ENCODE peak calls at places on chromosomes 5 and 9, in eight cellular contexts. O is fibroblast of lung, N is MM.1S, L is mammary epithelial cell, T is HCT116, U is GM23248, B is GM23338, G is keratinocyte. W is an unnamed sample.
A peak's percentile ranks its signal among the peaks of the same experiment; 100 is the strongest.

GRCh38 chr9:112570731-112571167 is 84.1 kb downstream of the KIAA1958 start:
- DNase-seq in O (peak; percentile 21), N (no peak), L (no peak), T (no peak), U (no peak), B (no peak), G (no peak), W (peak; percentile 70)

GRCh38 chr9:6272229-6272597 is 56.0 kb upstream of the TPD52L3 start:
- DNase-seq in O (peak; percentile 96), N (no peak), L (peak; percentile 87), T (no peak), U (peak; percentile 94), B (no peak), G (no peak), W (no peak)

GRCh38 chr9:92501671-92502393 is 19.5 kb upstream of the ASPN start:
- DNase-seq in O (peak; percentile 41), N (peak; percentile 43), L (peak; percentile 38), T (peak; percentile 52), U (peak; percentile 77), B (peak; percentile 63), G (peak; percentile 45), W (peak; percentile 30)

GRCh38 chr5:6675784-6676499 is 37.3 kb upstream of the TENT4A start:
- DNase-seq in O (no peak), N (no peak), L (no peak), T (no peak), U (no peak), B (no peak), G (no peak), W (no peak)

GRCh38 chr9:91341749-91342148 is 20.0 kb downstream of the AUH start:
- DNase-seq in O (no peak), N (no peak), L (no peak), T (no peak), U (no peak), B (no peak), G (no peak), W (no peak)

GRCh38 chr9:90037136-90037797 is 432.5 kb downstream of the GADD45G start:
- DNase-seq in O (no peak), N (no peak), L (no peak), T (no peak), U (no peak), B (no peak), G (no peak), W (peak; percentile 3)

GRCh38 chr9:130268521-130269131 is 3.1 kb downstream of the HMCN2 start:
- DNase-seq in O (no peak), N (no peak), L (no peak), T (no peak), U (no peak), B (peak; percentile 76), G (no peak), W (no peak)

GRCh38 chr5:104909803-104910202 is 1347.2 kb upstream of the NUDT12 start:
- DNase-seq in O (no peak), N (no peak), L (no peak), T (no peak), U (no peak), B (no peak), G (no peak), W (no peak)

GRCh38 chr5:89374144-89374784 is 491.3 kb upstream of the MEF2C start:
- DNase-seq in O (no peak), N (peak; percentile 58), L (no peak), T (no peak), U (no peak), B (no peak), G (no peak), W (no peak)

GRCh38 chr5:63439537-63439936 is 522.7 kb downstream of the HTR1A start:
- DNase-seq in O (no peak), N (no peak), L (no peak), T (no peak), U (no peak), B (peak; percentile 36), G (no peak), W (no peak)

GRCh38 chr5:55407059-55407684 is 99.4 kb downstream of the MTREX start:
- DNase-seq in O (peak; percentile 78), N (peak; percentile 21), L (peak; percentile 23), T (peak; percentile 22), U (peak; percentile 76), B (peak; percentile 62), G (no peak), W (peak; percentile 40)

GRCh38 chr9:3908731-3909130 is 382.9 kb upstream of the RFX3 start:
- DNase-seq in O (no peak), N (no peak), L (peak; percentile 37), T (no peak), U (peak; percentile 36), B (no peak), G (no peak), W (no peak)

GRCh38 chr9:13274901-13275641 is 4.4 kb downstream of the MPDZ start:
- DNase-seq in O (peak; percentile 38), N (no peak), L (no peak), T (no peak), U (peak; percentile 73), B (peak; percentile 21), G (no peak), W (peak; percentile 35)

GRCh38 chr5:130126748-130127147 is 222.5 kb downstream of the CHSY3 start:
- DNase-seq in O (no peak), N (no peak), L (no peak), T (no peak), U (no peak), B (no peak), G (no peak), W (no peak)

GRCh38 chr5:178428341-178429155 is 161.6 kb downstream of the COL23A1 start:
- DNase-seq in O (no peak), N (no peak), L (no peak), T (no peak), U (no peak), B (no peak), G (no peak), W (no peak)

GRCh38 chr9:122125891-122126331 is 32.8 kb upstream of the TTLL11 start:
- DNase-seq in O (no peak), N (no peak), L (peak; percentile 68), T (no peak), U (peak; percentile 52), B (no peak), G (peak; percentile 38), W (no peak)

GRCh38 chr5:172235132-172235780 is 41.3 kb downstream of the EFCAB9 start:
- DNase-seq in O (peak; percentile 5), N (peak; percentile 9), L (no peak), T (no peak), U (peak; percentile 13), B (no peak), G (no peak), W (no peak)

GRCh38 chr9:99445377-99445891 is 223.4 kb downstream of the SEC61B start:
- DNase-seq in O (peak; percentile 79), N (no peak), L (peak; percentile 85), T (no peak), U (peak; percentile 98), B (no peak), G (peak; percentile 60), W (no peak)

GRCh38 chr9:86843182-86843581 is 104.1 kb downstream of the GAS1 start:
- DNase-seq in O (peak; percentile 19), N (no peak), L (peak; percentile 14), T (no peak), U (no peak), B (no peak), G (no peak), W (no peak)

GRCh38 chr9:108569624-108570023 is 286.2 kb downstream of the ACTL7B start:
- DNase-seq in O (peak; percentile 56), N (no peak), L (peak; percentile 92), T (no peak), U (peak; percentile 92), B (no peak), G (peak; percentile 77), W (no peak)

GRCh38 chr5:151092750-151093149 is 11.9 kb upstream of the TNIP1 start:
- DNase-seq in O (peak; percentile 72), N (no peak), L (peak; percentile 90), T (no peak), U (peak; percentile 92), B (no peak), G (no peak), W (no peak)

DNA sequence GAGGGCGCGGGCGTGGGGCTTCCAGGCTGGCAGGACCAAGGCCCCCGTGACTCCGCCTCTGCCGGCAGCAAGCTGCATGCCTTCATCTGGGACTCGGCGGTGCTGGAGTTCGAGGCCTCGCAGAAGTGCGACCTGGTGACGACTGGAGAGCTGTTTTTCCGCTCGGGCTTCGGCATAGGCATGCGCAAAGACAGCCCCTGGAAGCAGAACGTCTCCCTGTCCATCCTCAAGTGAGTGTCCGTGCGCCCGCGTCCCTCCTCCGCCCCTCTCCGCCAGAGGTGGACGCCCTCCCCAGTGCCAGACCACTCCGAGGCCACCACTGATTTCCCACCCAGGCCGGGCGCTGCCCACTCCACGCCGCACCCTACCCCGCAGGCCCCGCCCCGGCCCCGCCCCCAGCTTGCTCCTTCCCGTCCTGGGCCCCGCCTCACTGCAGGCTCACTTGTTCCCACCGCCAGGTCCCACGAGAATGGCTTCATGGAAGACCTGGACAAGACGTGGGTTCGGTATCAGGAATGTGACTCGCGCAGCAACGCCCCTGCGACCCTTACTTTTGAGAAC is 6.7 kb downstream of the LRRC26 start:
- DNase-seq in O (no peak), N (no peak), L (no peak), T (peak; percentile 57), U (peak; percentile 53), B (peak; percentile 74), G (no peak), W (peak; percentile 76)
- TF ChIP-seq EZH2 in O (peak; percentile 66), N (no peak), L (no peak), T (no peak), U (no peak), B (no peak), G (no peak), W (no peak)

GRCh38 chr9:22683393-22684075 is 236.9 kb downstream of the DMRTA1 start:
- DNase-seq in O (peak; percentile 77), N (peak; percentile 65), L (peak; percentile 75), T (no peak), U (peak; percentile 93), B (no peak), G (no peak), W (no peak)

GRCh38 chr9:22682536-22683392 is 236.1 kb downstream of the DMRTA1 start:
- DNase-seq in O (peak; percentile 91), N (peak; percentile 14), L (peak; percentile 62), T (no peak), U (peak; percentile 91), B (no peak), G (no peak), W (no peak)
- H3K4me3 ChIP-seq in O (no peak overlapping the region), N (peak overlapping the region; percentile 42), L (no peak overlapping the region), T (no peak overlapping the region), U (peak overlapping the region; percentile 47), B (no peak overlapping the region), G (no peak overlapping the region), W (no peak overlapping the region)

GRCh38 chr5:181221792-181222629 is 1.1 kb upstream of the TRIM41 start:
- DNase-seq in O (peak; percentile 93), N (peak; percentile 92), L (peak; percentile 95), T (peak; percentile 93), U (peak; percentile 97), B (peak; percentile 92), G (peak; percentile 94), W (peak; percentile 97)
- TF ChIP-seq EZH2 in O (no peak), N (no peak), L (no peak), T (no peak), U (no peak), B (no peak), G (no peak), W (no peak)

DNA sequence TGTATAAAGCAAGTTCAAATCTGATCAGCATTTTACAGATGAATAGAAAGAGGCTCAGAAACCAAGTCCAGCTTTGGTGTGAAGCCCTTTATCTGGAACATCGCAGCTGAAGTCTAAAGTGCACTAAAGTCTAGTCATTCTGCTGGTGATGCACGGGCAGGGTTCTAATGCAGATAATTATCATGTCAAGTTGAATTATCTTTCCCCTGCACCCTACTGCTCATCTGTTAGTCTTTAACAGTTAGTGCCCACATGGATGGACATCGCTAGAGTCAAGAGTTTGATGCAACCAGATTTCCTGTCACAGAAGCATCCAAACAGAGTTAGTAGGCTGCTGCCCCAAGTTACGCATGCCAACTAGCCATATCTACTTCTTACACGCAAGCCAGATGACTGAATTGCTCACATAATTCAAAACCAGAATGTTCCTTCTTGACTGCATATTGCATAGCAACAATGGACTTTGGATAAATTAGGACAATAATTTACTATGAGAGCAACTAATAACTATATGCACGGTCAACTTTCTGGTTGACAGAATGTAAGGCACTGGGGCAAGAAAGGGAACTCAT is 1.6 kb upstream of the TOMM5 start:
- DNase-seq in O (no peak), N (no peak), L (no peak), T (no peak), U (no peak), B (no peak), G (no peak), W (no peak)
- H3K4me3 ChIP-seq in O (no peak overlapping the region), N (peak overlapping the region; percentile 22), L (no peak overlapping the region), T (peak overlapping the region; percentile 22), U (no peak overlapping the region), B (no peak overlapping the region), G (no peak overlapping the region), W (no peak overlapping the region)

W was measured in A673.